ENCODE peak calls at places on chromosomes 5 and 9, in seven cellular contexts. C is brain microvascular endothelial cell; Q is AG04449; X is fibroblast of the aortic adventitia; T is mucosa of descending colon; U is EL; O is stimulated activated CD4-positive, alpha-beta T cell treated with anti-CD3 and anti-CD28 coated beads, Interleukin-1b, Interleukin-23, amount 100 ng/mL, for 24 hours. P is an unnamed sample.

GRCh38 chr5:76941000-76941399 is 11.8 kb upstream of the CRHBP start:
- DNase-seq in C (peak), Q (no peak), X (peak), T (no peak), U (no peak), O (no peak), P (no peak)

GRCh38 chr9:74674077-74674476 is 176.9 kb downstream of the RORB start:
- DNase-seq in C (no peak), Q (no peak), X (no peak), T (no peak), U (no peak), O (no peak), P (no peak)

GRCh38 chr5:41856644-41857491 is 13.4 kb downstream of the OXCT1 start:
- DNase-seq in C (peak), Q (no peak), X (peak), T (no peak), U (peak), O (no peak), P (peak)

GRCh38 chr5:59656351-59657254 is 236.9 kb downstream of the PDE4D start:
- DNase-seq in C (peak), Q (no peak), X (no peak), T (no peak), U (peak), O (no peak), P (no peak)

GRCh38 chr5:153782589-153783238 is 256.0 kb downstream of the FAM114A2 start:
- DNase-seq in C (peak), Q (peak), X (no peak), T (no peak), U (peak), O (no peak), P (no peak)

GRCh38 chr5:40288791-40289475 is 390.8 kb upstream of the PTGER4 start:
- DNase-seq in C (no peak), Q (no peak), X (no peak), T (no peak), U (no peak), O (no peak), P (no peak)

GRCh38 chr5:89445106-89445745 is 562.2 kb upstream of the MEF2C start:
- DNase-seq in C (no peak), Q (no peak), X (no peak), T (peak), U (no peak), O (no peak), P (peak)

GRCh38 chr5:61575103-61575502 is 243.0 kb downstream of the ZSWIM6 start:
- DNase-seq in C (peak), Q (peak), X (peak), T (no peak), U (peak), O (no peak), P (no peak)

GRCh38 chr9:128282500-128282899 is 6.4 kb downstream of the SWI5 start:
- DNase-seq in C (peak), Q (no peak), X (peak), T (no peak), U (peak), O (no peak), P (no peak)

GRCh38 chr9:137809038-137809630 is 68.4 kb upstream of the CACNA1B start:
- DNase-seq in C (no peak), Q (no peak), X (no peak), T (no peak), U (no peak), O (no peak), P (no peak)

GRCh38 chr9:132125944-132126720 is 35.7 kb upstream of the NTNG2 start:
- DNase-seq in C (no peak), Q (no peak), X (no peak), T (no peak), U (no peak), O (no peak), P (no peak)

GRCh38 chr5:79493596-79494343 is 20.2 kb downstream of the HOMER1 start:
- DNase-seq in C (no peak), Q (no peak), X (peak), T (no peak), U (no peak), O (no peak), P (no peak)

GRCh38 chr5:39523821-39524220 is 99.0 kb upstream of the DAB2 start:
- DNase-seq in C (peak), Q (peak), X (peak), T (no peak), U (peak), O (no peak), P (no peak)

GRCh38 chr9:95137587-95138145 is 179.8 kb downstream of the FANCC start:
- DNase-seq in C (no peak), Q (no peak), X (no peak), T (no peak), U (no peak), O (no peak), P (no peak)

GRCh38 chr5:54558362-54558761 is 40.8 kb downstream of the SNX18 start:
- DNase-seq in C (no peak), Q (no peak), X (peak), T (no peak), U (peak), O (no peak), P (no peak)

P was measured in left colon.